ENCODE peak calls at places on chromosome 15, in seven cellular contexts. One of them, this sample, is unnamed.

GRCh38 chr15:84575493-84575892 is 25.3 kb upstream of the ZSCAN2 start:
- DNase-seq in SK-N-SH: no peak
- DNase-seq in K562: no peak
- DNase-seq in A549: no peak
- DNase-seq in stomach: no peak
- DNase-seq in sigmoid colon: no peak
- DNase-seq in tibial nerve: no peak
- DNase-seq in this sample: no peak

GRCh38 chr15:95405447-95405846 is 925.1 kb upstream of the NR2F2 start:
- DNase-seq in SK-N-SH: no peak
- DNase-seq in K562: no peak
- DNase-seq in A549: no peak
- DNase-seq in stomach: no peak
- DNase-seq in sigmoid colon: no peak
- DNase-seq in tibial nerve: no peak
- DNase-seq in this sample: no peak

GRCh38 chr15:76338555-76339301 is 2.2 kb downstream of the ISL2 start:
- DNase-seq in SK-N-SH: peak
- DNase-seq in K562: no peak
- DNase-seq in A549: no peak
- DNase-seq in stomach: no peak
- DNase-seq in sigmoid colon: no peak
- DNase-seq in tibial nerve: no peak
- DNase-seq in this sample: no peak

GRCh38 chr15:62067448-62068044 is 769 bp downstream of the C2CD4A start:
- DNase-seq in SK-N-SH: peak
- DNase-seq in K562: no peak
- DNase-seq in A549: peak
- DNase-seq in stomach: peak
- DNase-seq in sigmoid colon: peak
- DNase-seq in tibial nerve: no peak
- DNase-seq in this sample: peak

GRCh38 chr15:39774688-39775267 is 7.9 kb downstream of the FSIP1 start:
- DNase-seq in SK-N-SH: no peak
- DNase-seq in K562: no peak
- DNase-seq in A549: no peak
- DNase-seq in stomach: no peak
- DNase-seq in sigmoid colon: no peak
- DNase-seq in tibial nerve: no peak
- DNase-seq in this sample: no peak

GRCh38 chr15:49343546-49343945 is 79.5 kb upstream of the FGF7 start:
- DNase-seq in SK-N-SH: no peak
- DNase-seq in K562: no peak
- DNase-seq in A549: no peak
- DNase-seq in stomach: no peak
- DNase-seq in sigmoid colon: no peak
- DNase-seq in tibial nerve: no peak
- DNase-seq in this sample: no peak

GRCh38 chr15:97759363-97759762 is 201.1 kb upstream of the ARRDC4 start:
- DNase-seq in SK-N-SH: no peak
- DNase-seq in K562: no peak
- DNase-seq in A549: no peak
- DNase-seq in stomach: no peak
- DNase-seq in sigmoid colon: no peak
- DNase-seq in tibial nerve: no peak
- DNase-seq in this sample: no peak

GRCh38 chr15:45457641-45458539 is 64.7 kb downstream of the SLC30A4 start:
- DNase-seq in SK-N-SH: peak
- DNase-seq in K562: peak
- DNase-seq in A549: peak
- DNase-seq in stomach: peak
- DNase-seq in sigmoid colon: peak
- DNase-seq in tibial nerve: peak
- DNase-seq in this sample: peak

GRCh38 chr15:46786886-46787285 is 930.4 kb upstream of the SEMA6D start:
- DNase-seq in SK-N-SH: no peak
- DNase-seq in K562: no peak
- DNase-seq in A549: no peak
- DNase-seq in stomach: no peak
- DNase-seq in sigmoid colon: no peak
- DNase-seq in tibial nerve: no peak
- DNase-seq in this sample: no peak

DNA sequence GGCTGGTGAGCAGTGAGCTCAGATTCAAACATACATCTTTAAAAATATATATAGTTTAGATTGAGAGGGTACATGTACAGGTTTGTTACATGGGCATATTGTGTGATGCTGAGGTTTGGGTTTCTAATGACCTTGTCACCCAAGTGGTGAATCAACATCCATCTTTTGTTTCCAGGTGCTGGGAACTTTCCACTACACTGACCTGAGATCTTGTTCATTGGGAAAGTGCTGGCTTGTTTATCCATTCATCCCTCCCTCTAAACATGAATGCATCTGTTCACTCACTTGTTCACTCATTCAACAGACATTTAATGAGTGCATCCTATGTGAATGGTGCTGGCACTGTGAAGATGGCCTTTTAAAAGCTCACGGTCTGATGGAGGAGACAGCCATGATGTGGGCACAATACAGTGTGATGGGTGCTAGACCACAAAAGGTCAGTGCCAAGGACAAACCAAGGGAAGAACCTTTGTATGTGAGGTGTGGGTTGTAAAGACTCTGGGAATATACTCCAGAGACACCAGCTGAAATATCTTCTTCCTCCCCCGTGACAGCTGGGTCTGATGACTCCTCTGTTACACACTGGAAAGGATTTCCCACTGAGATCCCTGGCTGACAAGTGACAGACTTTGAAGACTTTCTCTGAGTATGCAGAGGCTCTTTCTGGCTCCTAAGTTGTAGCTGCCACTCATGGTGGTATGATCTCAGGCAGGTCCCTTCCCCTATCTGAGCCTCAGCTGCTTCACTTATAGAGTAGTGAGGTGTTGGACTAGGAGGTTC is 16.2 kb upstream of the ITGA11 start:
- DNase-seq in SK-N-SH: no peak
- DNase-seq in K562: no peak
- DNase-seq in A549: no peak
- DNase-seq in stomach: no peak
- DNase-seq in sigmoid colon: no peak
- DNase-seq in tibial nerve: no peak
- DNase-seq in this sample: no peak
- TF ChIP-seq EP300 in SK-N-SH: no peak
- TF ChIP-seq EP300 in K562: no peak
- TF ChIP-seq EP300 in A549: no peak
- TF ChIP-seq EP300 in stomach: no peak
- TF ChIP-seq EP300 in sigmoid colon: no peak
- TF ChIP-seq EP300 in tibial nerve: no peak
- TF ChIP-seq EP300 in this sample: no peak

DNA sequence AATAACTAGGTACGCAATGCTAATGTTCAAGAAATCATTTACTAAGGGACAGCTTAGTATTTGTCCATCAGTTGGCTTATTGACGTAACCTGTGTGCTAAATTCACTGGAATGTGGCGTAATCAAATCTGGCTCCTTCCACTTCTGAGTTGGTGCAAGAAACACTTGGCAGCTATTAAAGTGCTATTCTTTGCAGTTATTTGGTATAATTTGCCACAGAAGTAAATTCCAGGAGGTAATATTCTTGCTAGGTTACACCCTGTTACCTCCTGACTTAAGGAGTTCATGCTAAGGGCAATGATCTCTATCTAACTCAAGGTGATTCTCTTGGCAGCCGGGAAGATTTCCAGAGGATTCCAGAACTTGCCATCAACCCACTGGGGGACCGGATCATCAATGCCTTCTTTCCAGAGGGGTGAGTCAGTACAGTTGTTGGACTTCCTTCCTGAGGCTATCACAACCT is 25.5 kb downstream of the CHP1 start:
- DNase-seq in SK-N-SH: no peak
- DNase-seq in K562: no peak
- DNase-seq in A549: peak
- DNase-seq in stomach: no peak
- DNase-seq in sigmoid colon: no peak
- DNase-seq in tibial nerve: no peak
- DNase-seq in this sample: no peak
- TF ChIP-seq EP300 in SK-N-SH: no peak
- TF ChIP-seq EP300 in K562: no peak
- TF ChIP-seq EP300 in A549: peak
- TF ChIP-seq EP300 in stomach: no peak
- TF ChIP-seq EP300 in sigmoid colon: no peak
- TF ChIP-seq EP300 in tibial nerve: no peak
- TF ChIP-seq EP300 in this sample: no peak

GRCh38 chr15:63420333-63420741 is 38.7 kb upstream of the CA12 start:
- DNase-seq in SK-N-SH: no peak
- DNase-seq in K562: peak
- DNase-seq in A549: peak
- DNase-seq in stomach: no peak
- DNase-seq in sigmoid colon: no peak
- DNase-seq in tibial nerve: no peak
- DNase-seq in this sample: peak

GRCh38 chr15:63425426-63425825 is 43.8 kb upstream of the CA12 start:
- DNase-seq in SK-N-SH: no peak
- DNase-seq in K562: no peak
- DNase-seq in A549: no peak
- DNase-seq in stomach: no peak
- DNase-seq in sigmoid colon: no peak
- DNase-seq in tibial nerve: no peak
- DNase-seq in this sample: no peak

GRCh38 chr15:63421433-63421832 is 39.8 kb upstream of the CA12 start:
- DNase-seq in SK-N-SH: no peak
- DNase-seq in K562: no peak
- DNase-seq in A549: no peak
- DNase-seq in stomach: no peak
- DNase-seq in sigmoid colon: no peak
- DNase-seq in tibial nerve: no peak
- DNase-seq in this sample: no peak

GRCh38 chr15:63426552-63426951 is 44.9 kb upstream of the CA12 start:
- DNase-seq in SK-N-SH: no peak
- DNase-seq in K562: no peak
- DNase-seq in A549: no peak
- DNase-seq in stomach: no peak
- DNase-seq in sigmoid colon: no peak
- DNase-seq in tibial nerve: no peak
- DNase-seq in this sample: no peak

GRCh38 chr15:63422891-63423290 is 41.2 kb upstream of the CA12 start:
- DNase-seq in SK-N-SH: no peak
- DNase-seq in K562: no peak
- DNase-seq in A549: no peak
- DNase-seq in stomach: no peak
- DNase-seq in sigmoid colon: no peak
- DNase-seq in tibial nerve: no peak
- DNase-seq in this sample: no peak
- TF ChIP-seq EP300 in SK-N-SH: no peak
- TF ChIP-seq EP300 in K562: no peak
- TF ChIP-seq EP300 in A549: no peak
- TF ChIP-seq EP300 in stomach: no peak
- TF ChIP-seq EP300 in sigmoid colon: no peak
- TF ChIP-seq EP300 in tibial nerve: no peak
- TF ChIP-seq EP300 in this sample: no peak

GRCh38 chr15:69223083-69223813 is 62.8 kb downstream of the GLCE start:
- DNase-seq in SK-N-SH: no peak
- DNase-seq in K562: no peak
- DNase-seq in A549: no peak
- DNase-seq in stomach: no peak
- DNase-seq in sigmoid colon: no peak
- DNase-seq in tibial nerve: no peak
- DNase-seq in this sample: no peak

GRCh38 chr15:69222002-69222474 is 61.6 kb downstream of the GLCE start:
- DNase-seq in SK-N-SH: no peak
- DNase-seq in K562: no peak
- DNase-seq in A549: no peak
- DNase-seq in stomach: no peak
- DNase-seq in sigmoid colon: no peak
- DNase-seq in tibial nerve: no peak
- DNase-seq in this sample: no peak

GRCh38 chr15:69225355-69226027 is 65.1 kb downstream of the GLCE start:
- DNase-seq in SK-N-SH: peak
- DNase-seq in K562: no peak
- DNase-seq in A549: peak
- DNase-seq in stomach: no peak
- DNase-seq in sigmoid colon: no peak
- DNase-seq in tibial nerve: no peak
- DNase-seq in this sample: no peak

GRCh38 chr15:69226028-69226355 is 65.6 kb downstream of the GLCE start:
- DNase-seq in SK-N-SH: no peak
- DNase-seq in K562: no peak
- DNase-seq in A549: no peak
- DNase-seq in stomach: no peak
- DNase-seq in sigmoid colon: no peak
- DNase-seq in tibial nerve: no peak
- DNase-seq in this sample: no peak

GRCh38 chr15:69224383-69224782 is 63.9 kb downstream of the GLCE start:
- DNase-seq in SK-N-SH: no peak
- DNase-seq in K562: no peak
- DNase-seq in A549: no peak
- DNase-seq in stomach: peak
- DNase-seq in sigmoid colon: no peak
- DNase-seq in tibial nerve: no peak
- DNase-seq in this sample: peak
- TF ChIP-seq EP300 in SK-N-SH: no peak
- TF ChIP-seq EP300 in K562: no peak
- TF ChIP-seq EP300 in A549: no peak
- TF ChIP-seq EP300 in stomach: no peak
- TF ChIP-seq EP300 in sigmoid colon: no peak
- TF ChIP-seq EP300 in tibial nerve: no peak
- TF ChIP-seq EP300 in this sample: no peak

DNA sequence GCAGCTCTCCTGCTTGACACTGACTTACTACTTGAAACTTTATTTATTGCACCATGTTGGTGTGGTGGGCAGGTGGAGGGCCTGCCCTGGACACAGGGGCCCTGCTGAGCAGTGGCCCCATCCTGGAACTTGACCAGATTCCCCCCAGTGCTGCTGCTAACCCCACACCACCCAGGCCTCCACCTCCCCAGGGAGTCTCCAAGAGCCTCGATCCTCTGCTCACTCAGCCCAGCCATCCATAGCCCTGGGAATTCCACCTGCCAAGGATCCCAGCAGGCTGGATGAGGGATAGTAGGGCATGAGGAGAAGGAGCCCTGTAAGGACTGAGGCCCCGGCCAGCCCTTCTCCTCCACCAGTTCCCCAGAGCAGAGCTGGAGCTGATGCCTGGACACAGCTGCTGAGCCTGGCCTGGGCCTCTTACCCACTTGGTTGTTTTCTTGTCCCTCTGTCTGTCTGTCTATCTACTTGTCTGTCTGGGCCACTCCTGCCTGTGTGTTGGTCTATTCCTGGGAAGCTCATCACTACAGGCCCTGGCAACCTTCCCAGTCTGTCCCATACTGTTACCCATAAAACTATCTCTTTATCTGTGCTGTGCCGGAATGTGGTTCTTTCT is 2.8 kb downstream of the CHAC1 start:
- DNase-seq in SK-N-SH: no peak
- DNase-seq in K562: no peak
- DNase-seq in A549: no peak
- DNase-seq in stomach: no peak
- DNase-seq in sigmoid colon: no peak
- DNase-seq in tibial nerve: no peak
- DNase-seq in this sample: no peak
- TF ChIP-seq EP300 in SK-N-SH: no peak
- TF ChIP-seq EP300 in K562: no peak
- TF ChIP-seq EP300 in A549: no peak
- TF ChIP-seq EP300 in stomach: no peak
- TF ChIP-seq EP300 in sigmoid colon: no peak
- TF ChIP-seq EP300 in tibial nerve: no peak
- TF ChIP-seq EP300 in this sample: no peak

GRCh38 chr15:74400915-74401757 is 32.6 kb downstream of the SEMA7A start:
- DNase-seq in SK-N-SH: no peak
- DNase-seq in K562: no peak
- DNase-seq in A549: no peak
- DNase-seq in stomach: no peak
- DNase-seq in sigmoid colon: no peak
- DNase-seq in tibial nerve: no peak
- DNase-seq in this sample: no peak
- TF ChIP-seq EP300 in SK-N-SH: no peak
- TF ChIP-seq EP300 in K562: no peak
- TF ChIP-seq EP300 in A549: no peak
- TF ChIP-seq EP300 in stomach: no peak
- TF ChIP-seq EP300 in sigmoid colon: no peak
- TF ChIP-seq EP300 in tibial nerve: no peak
- TF ChIP-seq EP300 in this sample: no peak